ENCODE peak calls at places on chromosomes 12 and 14, in six cellular contexts. G is heart right ventricle, F is upper lobe of left lung, A is kidney epithelial cell, X is right cardiac atrium, N is A549. O is an unnamed sample.
A peak's percentile ranks its signal among the peaks of the same experiment; 100 is the strongest.

GRCh38 chr14:23148596-23149249 is 29.7 kb upstream of the CEBPE start:
- DNase-seq in G (no peak), F (no peak), A (no peak), X (no peak), N (no peak), O (no peak)

GRCh38 chr12:52217223-52217622 is 15.8 kb upstream of the KRT7 start:
- DNase-seq in G (peak; percentile 69), F (peak; percentile 93), A (no peak), X (peak; percentile 85), N (no peak), O (no peak)

GRCh38 chr12:49160415-49160814 is 28.5 kb downstream of the TUBA1A start:
- DNase-seq in G (no peak), F (no peak), A (no peak), X (no peak), N (no peak), O (no peak)

GRCh38 chr12:51077930-51078329 is 5.5 kb downstream of the CSRNP2 start:
- DNase-seq in G (peak; percentile 54), F (no peak), A (no peak), X (no peak), N (no peak), O (no peak)

GRCh38 chr12:121688966-121689365 is 19.5 kb upstream of the MORN3 start:
- DNase-seq in G (no peak), F (no peak), A (no peak), X (no peak), N (no peak), O (no peak)

GRCh38 chr12:132445884-132446471 is 44.0 kb upstream of the FBRSL1 start:
- DNase-seq in G (peak; percentile 28), F (peak; percentile 76), A (peak; percentile 48), X (peak; percentile 76), N (peak; percentile 89), O (no peak)

GRCh38 chr12:50518129-50518528 is 13.3 kb downstream of the DIP2B start:
- DNase-seq in G (no peak), F (no peak), A (no peak), X (no peak), N (no peak), O (no peak)

GRCh38 chr12:9911708-9912107 is 20.5 kb downstream of the CLEC2A start:
- DNase-seq in G (no peak), F (no peak), A (no peak), X (no peak), N (no peak), O (no peak)

GRCh38 chr14:94617988-94618822 is 6.0 kb downstream of the SERPINA3 start:
- DNase-seq in G (no peak), F (no peak), A (no peak), X (no peak), N (no peak), O (no peak)

GRCh38 chr12:52080403-52081201 is 1.1 kb downstream of the SMIM41 start:
- DNase-seq in G (no peak), F (no peak), A (no peak), X (no peak), N (no peak), O (no peak)

GRCh38 chr12:40646891-40647290 is 45.3 kb upstream of the CNTN1 start:
- DNase-seq in G (no peak), F (no peak), A (no peak), X (no peak), N (no peak), O (no peak)

GRCh38 chr12:46657416-46658411 is 168.1 kb downstream of the SLC38A4 start:
- DNase-seq in G (no peak), F (no peak), A (no peak), X (no peak), N (no peak), O (no peak)

GRCh38 chr14:77965919-77966435 is 166.1 kb downstream of the ADCK1 start:
- DNase-seq in G (no peak), F (no peak), A (peak; percentile 58), X (peak; percentile 55), N (peak; percentile 14), O (no peak)

GRCh38 chr12:124388038-124388676 is 93.3 kb downstream of the RFLNA start:
- DNase-seq in G (no peak), F (no peak), A (no peak), X (peak; percentile 72), N (no peak), O (no peak)

GRCh38 chr12:7142057-7142644 is 12.0 kb downstream of the CLSTN3 start:
- DNase-seq in G (no peak), F (peak; percentile 64), A (no peak), X (no peak), N (peak; percentile 87), O (no peak)

GRCh38 chr12:121990692-121991603 is 30.7 kb upstream of the BCL7A start:
- DNase-seq in G (no peak), F (peak; percentile 63), A (no peak), X (no peak), N (no peak), O (no peak)

GRCh38 chr12:97308576-97309198 is 153.9 kb upstream of the RMST start:
- DNase-seq in G (peak; percentile 20), F (no peak), A (no peak), X (no peak), N (peak; percentile 5), O (no peak)

GRCh38 chr14:59438148-59438766 is 26.9 kb downstream of the GPR135 start:
- DNase-seq in G (no peak), F (no peak), A (no peak), X (no peak), N (no peak), O (no peak)

GRCh38 chr12:76124456-76124855 is 40.0 kb upstream of the NAP1L1 start:
- DNase-seq in G (no peak), F (no peak), A (no peak), X (no peak), N (no peak), O (no peak)

GRCh38 chr14:77622562-77622961 is 6.1 kb upstream of the SPTLC2 start:
- DNase-seq in G (no peak), F (peak; percentile 89), A (peak; percentile 26), X (no peak), N (no peak), O (no peak)

GRCh38 chr12:52575256-52575655 is 1.6 kb upstream of the KRT74 start:
- DNase-seq in G (no peak), F (no peak), A (no peak), X (no peak), N (no peak), O (no peak)

GRCh38 chr14:21109377-21110260 is 8.8 kb downstream of the TMEM253 start:
- DNase-seq in G (no peak), F (no peak), A (no peak), X (no peak), N (no peak), O (no peak)

GRCh38 chr12:124392271-124392990 is 97.5 kb downstream of the RFLNA start:
- DNase-seq in G (no peak), F (peak; percentile 53), A (no peak), X (peak; percentile 87), N (peak; percentile 90), O (no peak)

GRCh38 chr12:111434049-111434448 is 28.3 kb downstream of the SH2B3 start:
- DNase-seq in G (no peak), F (no peak), A (no peak), X (peak; percentile 44), N (no peak), O (no peak)

GRCh38 chr12:12801649-12802048 is 11.5 kb upstream of the DDX47 start:
- DNase-seq in G (no peak), F (no peak), A (no peak), X (no peak), N (no peak), O (no peak)

GRCh38 chr12:12804432-12804886 is 8.7 kb upstream of the DDX47 start:
- DNase-seq in G (no peak), F (no peak), A (peak; percentile 93), X (no peak), N (peak; percentile 86), O (no peak)

GRCh38 chr12:12806784-12807516 is 6.2 kb upstream of the DDX47 start:
- DNase-seq in G (no peak), F (no peak), A (no peak), X (no peak), N (no peak), O (no peak)

GRCh38 chr12:12803186-12803585 is 10.0 kb upstream of the DDX47 start:
- DNase-seq in G (peak; percentile 64), F (peak; percentile 92), A (peak; percentile 95), X (peak; percentile 56), N (peak; percentile 100), O (peak; percentile 96)

DNA sequence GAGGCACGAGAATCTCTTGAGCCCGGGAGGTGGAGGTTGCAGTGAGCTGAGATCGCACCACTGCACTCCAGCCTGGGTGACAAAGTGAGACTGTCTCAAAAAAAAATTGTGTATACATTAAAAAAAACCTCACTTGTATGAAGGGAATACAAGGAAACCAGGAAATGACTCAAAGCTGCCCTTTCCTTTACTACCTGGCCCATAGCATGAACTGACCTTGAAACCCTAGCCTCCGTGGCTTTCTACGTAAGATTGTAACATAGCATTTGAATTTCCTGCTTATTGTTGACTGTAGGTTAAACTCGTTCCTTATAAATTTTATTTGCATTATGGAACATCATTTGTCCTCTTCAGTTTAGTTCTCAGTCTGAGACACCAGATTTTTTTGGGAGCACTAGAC is 9.1 kb upstream of the DDX47 start:
- DNase-seq in G (no peak), F (no peak), A (no peak), X (no peak), N (peak; percentile 61), O (no peak)
- H3K4me3 ChIP-seq in G (no peak overlapping the region), F (no peak overlapping the region), A (no peak overlapping the region), X (no peak overlapping the region), N (peak overlapping the region; percentile 23), O (no peak overlapping the region)

DNA sequence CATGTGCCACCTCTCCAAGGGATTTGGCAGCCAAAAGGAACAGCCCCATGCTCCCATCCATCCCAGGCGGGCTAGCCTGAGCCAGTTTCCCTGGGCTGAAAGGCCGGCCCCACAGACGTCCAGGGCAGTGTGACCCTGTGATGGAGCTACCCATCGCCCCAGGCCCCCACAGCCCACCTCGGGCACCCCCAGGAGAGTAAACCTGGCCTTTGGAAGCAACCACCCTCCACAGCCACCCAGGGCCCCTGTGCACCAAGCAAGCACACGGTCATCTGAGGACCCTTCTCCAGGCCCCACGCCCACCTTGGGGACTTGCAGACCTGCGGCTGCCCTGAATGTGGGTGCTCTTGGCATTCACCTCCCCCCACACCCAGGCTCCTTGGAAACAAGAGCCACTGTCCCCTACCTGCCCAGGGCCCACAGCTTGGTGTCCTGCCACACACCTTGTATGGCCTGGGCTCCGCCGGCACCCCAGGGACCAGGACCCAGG is 8.4 kb downstream of the AHNAK2 start:
- DNase-seq in G (no peak), F (no peak), A (no peak), X (peak; percentile 32), N (no peak), O (no peak)
- H3K4me3 ChIP-seq in G (no peak overlapping the region), F (peak overlapping the region; percentile 15), A (no peak overlapping the region), X (no peak overlapping the region), N (peak overlapping the region; percentile 67), O (peak overlapping the region; percentile 64)

DNA sequence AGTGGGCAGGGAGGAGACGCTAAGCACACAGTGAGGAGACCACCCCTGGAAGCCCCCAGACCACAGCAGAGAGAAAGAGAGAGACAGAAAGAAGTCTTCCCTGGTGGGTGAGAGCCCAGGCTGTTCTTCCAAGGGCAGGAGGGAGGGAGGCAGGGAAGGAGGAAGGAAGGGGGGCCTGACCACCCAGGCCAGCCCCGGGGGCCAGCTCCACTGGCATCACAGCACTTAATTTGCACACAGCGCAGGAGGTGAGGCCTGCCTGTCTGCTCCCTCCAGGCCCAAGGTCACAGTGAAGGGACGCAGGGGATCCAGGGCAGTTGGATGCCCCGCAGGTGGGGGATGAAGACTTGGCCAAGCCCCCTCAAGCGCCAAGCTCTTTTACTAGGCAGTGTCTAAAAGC is 141.9 kb upstream of the C14orf180 start:
- DNase-seq in G (no peak), F (no peak), A (no peak), X (no peak), N (no peak), O (no peak)
- H3K4me3 ChIP-seq in G (no peak overlapping the region), F (no peak overlapping the region), A (no peak overlapping the region), X (no peak overlapping the region), N (no peak overlapping the region), O (no peak overlapping the region)

GRCh38 chr14:61609143-61609851 is 86.0 kb upstream of the HIF1A start:
- DNase-seq in G (no peak), F (no peak), A (peak; percentile 45), X (no peak), N (no peak), O (no peak)
- H3K4me3 ChIP-seq in G (no peak overlapping the region), F (no peak overlapping the region), A (no peak overlapping the region), X (no peak overlapping the region), N (no peak overlapping the region), O (no peak overlapping the region)